ENCODE peak calls at places on chromosomes 5 and 9, in six cellular contexts. V, B, Z, D, U and Y are unnamed samples.

GRCh38 chr5:8396756-8397155 is 527.8 kb downstream of the MTRR start:
- DNase-seq in D (no peak), B (no peak), U (no peak), V (no peak), Z (no peak), Y (no peak)

GRCh38 chr5:154858972-154859950 is 834 bp downstream of the CNOT8 start:
- DNase-seq in B (no peak), U (peak; percentile 7), Z (peak; percentile 22), V (no peak), D (no peak), Y (no peak)

GRCh38 chr5:181043285-181044092 is 3.4 kb downstream of the BTNL9 start:
- DNase-seq in Z (no peak), D (no peak), B (no peak), V (no peak), U (no peak), Y (no peak)

GRCh38 chr5:33148076-33148501 is 292.7 kb upstream of the TARS1 start:
- DNase-seq in B (no peak), V (no peak), Z (peak; percentile 84), D (no peak), U (no peak), Y (no peak)

GRCh38 chr5:95022967-95023695 is 261.8 kb downstream of the MCTP1 start:
- DNase-seq in V (no peak), U (no peak), D (no peak), Z (peak; percentile 49), B (no peak), Y (no peak)

GRCh38 chr9:84701801-84702200 is 32.3 kb downstream of the NTRK2 start:
- DNase-seq in B (no peak), V (no peak), Z (no peak), U (no peak), D (no peak), Y (no peak)

GRCh38 chr5:133316346-133317343 is 264.8 kb downstream of the HSPA4 start:
- DNase-seq in V (no peak), D (no peak), Z (no peak), U (no peak), B (no peak), Y (peak; percentile 43)

GRCh38 chr5:33806736-33807442 is 84.9 kb downstream of the ADAMTS12 start:
- DNase-seq in Z (peak; percentile 62), B (no peak), D (no peak), V (no peak), U (no peak), Y (peak; percentile 43)

GRCh38 chr9:89606567-89607311 is 1.9 kb downstream of the GADD45G start:
- DNase-seq in U (peak; percentile 56), D (no peak), V (no peak), B (peak; percentile 80), Z (peak; percentile 85), Y (no peak)

GRCh38 chr5:50667653-50668403 is 1.4 kb downstream of the PARP8 start:
- DNase-seq in Z (no peak), V (peak; percentile 27), U (peak; percentile 92), D (peak; percentile 88), B (peak; percentile 91), Y (peak; percentile 60)

GRCh38 chr5:45604092-45604491 is 92.1 kb downstream of the HCN1 start:
- DNase-seq in U (no peak), Z (no peak), V (no peak), D (no peak), B (no peak), Y (no peak)

GRCh38 chr9:125699870-125700269 is 7.1 kb downstream of the MAPKAP1 start:
- DNase-seq in D (no peak), Z (no peak), U (no peak), V (no peak), B (no peak), Y (no peak)

GRCh38 chr9:131098391-131099087 is 2.2 kb downstream of the AIF1L start:
- DNase-seq in V (no peak), Z (no peak), U (no peak), B (peak; percentile 84), D (no peak), Y (no peak)

GRCh38 chr5:11962122-11962521 is 57.9 kb upstream of the CTNND2 start:
- DNase-seq in Z (no peak), D (no peak), B (no peak), U (no peak), V (no peak), Y (peak; percentile 42)

GRCh38 chr5:132055808-132056609 is 4.4 kb upstream of the IL3 start:
- DNase-seq in U (peak; percentile 54), B (peak; percentile 51), Z (no peak), V (peak; percentile 11), D (peak; percentile 46), Y (no peak)

GRCh38 chr5:43068037-43068436 is 27.9 kb upstream of the ANXA2R start:
- DNase-seq in V (no peak), Z (no peak), D (no peak), U (no peak), B (no peak), Y (no peak)

GRCh38 chr9:104068546-104068945 is 25.6 kb upstream of the SMC2 start:
- DNase-seq in V (no peak), Z (no peak), U (no peak), B (no peak), D (no peak), Y (no peak)

GRCh38 chr9:4333231-4333740 is 33.4 kb upstream of the GLIS3 start:
- DNase-seq in U (no peak), Z (no peak), B (no peak), D (no peak), V (no peak), Y (no peak)

GRCh38 chr5:106454651-106455415 is 1215.9 kb downstream of the EFNA5 start:
- DNase-seq in U (no peak), B (no peak), Z (peak; percentile 55), V (no peak), D (no peak), Y (peak; percentile 1)